ENCODE peak calls at places on chromosome 6, in six cellular contexts. G, M, C, N, Z and U are unnamed samples.

GRCh38 chr6:162262466-162263196 is 464.9 kb downstream of the PRKN start:
- DNase-seq in M (no peak), Z (no peak), G (no peak), N (no peak), C (peak), U (no peak)

GRCh38 chr6:86856937-86857563 is 80.3 kb upstream of the HTR1E start:
- DNase-seq in M (peak), N (no peak), Z (peak), C (peak), G (peak), U (no peak)

GRCh38 chr6:13495818-13496217 is 8.4 kb upstream of the GFOD1 start:
- DNase-seq in G (no peak), Z (no peak), C (no peak), M (no peak), N (no peak), U (no peak)

GRCh38 chr6:20827798-20828197 is 293.5 kb downstream of the CDKAL1 start:
- DNase-seq in N (no peak), M (no peak), C (no peak), G (no peak), Z (no peak), U (no peak)

GRCh38 chr6:144217264-144217663 is 66.9 kb downstream of the STX11 start:
- DNase-seq in G (no peak), N (no peak), Z (no peak), M (no peak), C (no peak), U (no peak)

GRCh38 chr6:17601389-17601703 is 1.2 kb downstream of the FAM8A1 start:
- DNase-seq in C (no peak), M (no peak), G (no peak), N (no peak), Z (no peak), U (no peak)

GRCh38 chr6:7631466-7631865 is 41.5 kb downstream of the SNRNP48 start:
- DNase-seq in C (no peak), Z (no peak), N (no peak), M (no peak), G (no peak), U (no peak)

GRCh38 chr6:10552237-10552810 is 31.2 kb downstream of the GCNT2 start:
- DNase-seq in C (no peak), Z (no peak), G (no peak), N (no peak), M (no peak), U (no peak)

GRCh38 chr6:135680964-135681913 is 170.3 kb upstream of the PDE7B start:
- DNase-seq in Z (no peak), N (no peak), C (no peak), G (no peak), M (no peak), U (no peak)

GRCh38 chr6:138503881-138504680 is 4.8 kb upstream of the NHSL1 start:
- DNase-seq in Z (no peak), M (no peak), N (no peak), G (no peak), C (no peak), U (no peak)

DNA sequence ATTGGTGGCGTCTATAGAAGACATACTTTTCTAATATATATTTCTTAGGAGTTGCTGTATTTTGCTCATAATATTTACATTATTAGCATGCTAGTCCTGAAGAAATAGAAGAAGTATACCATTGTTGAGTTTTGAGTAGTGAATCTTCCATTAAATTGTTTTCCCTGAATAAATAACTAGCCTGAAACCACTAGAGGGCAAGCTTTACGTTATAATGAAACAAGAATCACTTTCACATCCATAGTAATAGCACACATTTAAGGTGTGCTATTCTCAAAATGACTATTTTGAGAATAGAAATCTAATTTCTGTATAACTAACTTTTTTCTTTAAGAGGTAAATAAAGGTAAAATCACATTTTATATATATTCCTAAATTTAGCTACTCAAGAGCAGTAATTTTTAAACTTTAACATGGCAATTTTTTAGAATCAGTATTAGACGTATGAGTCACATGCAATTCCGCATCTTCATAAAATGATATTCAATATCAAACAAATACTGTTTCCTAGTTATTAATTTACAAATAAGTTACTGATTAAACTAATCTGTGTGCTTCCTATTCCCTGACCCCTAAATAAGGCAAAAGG is 213.2 kb upstream of the MANEA start:
- DNase-seq in N (no peak), M (no peak), Z (peak), C (no peak), G (peak), U (no peak)
- TF ChIP-seq CTCF in N (peak), M (peak), Z (peak), C (peak), G (no peak), U (peak)

DNA sequence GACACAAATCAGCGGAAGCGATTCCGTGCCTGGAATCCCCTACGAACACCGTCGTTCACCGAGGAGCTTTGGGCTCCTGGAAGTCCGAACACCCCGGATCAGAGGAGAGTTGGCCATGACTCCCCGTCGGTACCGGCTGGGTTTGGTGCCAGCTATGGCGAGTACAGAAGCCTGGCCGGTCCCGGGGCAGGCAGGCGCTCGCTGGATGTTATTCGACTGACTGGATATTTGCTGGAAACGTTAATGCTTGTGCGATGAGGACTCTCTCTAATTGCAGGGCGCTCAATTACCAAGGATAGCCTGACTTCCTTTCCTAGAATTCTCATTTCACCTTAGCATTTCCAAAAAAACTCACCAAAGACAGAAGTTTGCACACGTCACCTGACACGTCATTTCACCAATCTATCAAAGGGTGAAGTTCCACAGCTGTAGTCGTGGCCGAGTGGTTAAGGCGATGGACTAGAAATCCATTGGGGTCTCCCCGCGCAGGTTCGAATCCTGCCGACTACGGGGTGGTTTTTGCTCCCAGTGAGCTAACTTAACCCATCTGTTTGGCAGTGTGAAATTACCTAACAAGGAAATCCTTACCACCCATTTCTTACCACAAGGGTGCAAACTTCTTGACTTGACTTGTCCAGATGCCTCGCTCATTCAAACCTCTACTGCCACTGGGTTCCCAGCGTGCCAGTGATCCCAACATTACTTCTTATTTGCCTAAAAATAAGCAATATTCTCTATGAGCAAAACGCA is 22.7 kb upstream of the ZNF184 start:
- DNase-seq in M (peak), N (peak), G (peak), C (peak), Z (peak), U (no peak)
- TF ChIP-seq CTCF in M (no peak), N (no peak), G (no peak), C (no peak), Z (peak), U (peak)

GRCh38 chr6:40536442-40536841 is 50.7 kb downstream of the LRFN2 start:
- DNase-seq in Z (peak), N (no peak), C (peak), M (peak), G (no peak), U (no peak)
- TF ChIP-seq CTCF in Z (no peak), N (peak), C (no peak), M (no peak), G (no peak), U (peak)

GRCh38 chr6:75566137-75566767 is 35.4 kb upstream of the SENP6 start:
- DNase-seq in C (no peak), G (no peak), Z (no peak), M (no peak), N (no peak), U (no peak)

GRCh38 chr6:75568965-75569364 is 32.7 kb upstream of the SENP6 start:
- DNase-seq in G (no peak), M (no peak), N (no peak), C (no peak), Z (no peak), U (no peak)

GRCh38 chr6:75557068-75557467 is 44.6 kb upstream of the SENP6 start:
- DNase-seq in C (no peak), M (no peak), N (no peak), G (no peak), Z (no peak), U (no peak)

GRCh38 chr6:75568100-75568499 is 33.6 kb upstream of the SENP6 start:
- DNase-seq in N (no peak), C (no peak), Z (no peak), G (no peak), M (no peak), U (no peak)

GRCh38 chr6:75563032-75563431 is 38.6 kb upstream of the SENP6 start:
- DNase-seq in N (no peak), M (peak), G (peak), Z (peak), C (peak), U (no peak)
- TF ChIP-seq CTCF in N (peak), M (peak), G (peak), Z (no peak), C (peak), U (peak)

DNA sequence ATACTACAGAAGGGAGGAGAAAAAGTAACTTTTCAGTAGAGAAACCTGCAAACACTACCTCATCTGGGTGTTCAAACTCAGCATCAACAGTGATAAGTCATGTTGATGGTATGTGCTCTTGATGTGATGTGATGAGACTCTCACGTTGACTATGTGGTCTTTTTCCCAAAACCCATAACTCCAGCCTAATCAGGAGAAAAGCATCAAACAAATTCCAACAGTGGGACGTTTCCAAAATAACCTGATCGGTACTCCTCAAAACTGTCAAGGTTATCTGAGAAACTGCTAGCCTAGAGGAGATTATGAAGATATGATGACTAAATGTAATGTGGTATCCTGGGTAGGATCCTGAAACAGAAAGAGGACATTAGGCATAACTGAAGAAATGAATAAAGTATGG is 41.9 kb upstream of the TAB2 start:
- DNase-seq in M (no peak), C (no peak), Z (no peak), N (no peak), G (no peak), U (no peak)
- TF ChIP-seq CTCF in M (no peak), C (no peak), Z (no peak), N (no peak), G (no peak), U (no peak)

DNA sequence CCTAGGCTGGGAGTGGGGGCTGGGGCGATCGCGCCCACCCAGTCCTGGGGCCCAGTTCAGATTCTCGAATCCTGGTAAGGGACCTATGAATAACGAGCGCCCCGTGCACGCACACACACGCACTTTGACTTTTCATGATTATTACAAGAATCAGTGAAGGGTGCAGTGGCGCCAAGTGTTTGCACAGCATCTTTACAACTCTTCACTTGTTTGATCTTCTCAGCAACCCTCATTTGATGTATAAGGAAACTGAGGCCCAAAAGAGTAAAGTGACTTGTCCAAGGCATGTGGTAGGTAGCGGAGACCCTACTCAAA is 863 bp upstream of the LRFN2 start:
- DNase-seq in Z (no peak), C (no peak), M (no peak), G (no peak), N (no peak), U (no peak)
- TF ChIP-seq CTCF in Z (no peak), C (no peak), M (no peak), G (no peak), N (no peak), U (no peak)